ENCODE peak calls at places on chromosomes 5 and 9, in nine cellular contexts. One of them, this sample, is unnamed.

GRCh38 chr5:134127376-134127861 is 12.9 kb downstream of the TCF7 start:
- DNase-seq in A549: no peak
- DNase-seq in AG09319: no peak
- DNase-seq in fibroblast of pulmonary artery: peak; percentile 70
- DNase-seq in CD14-positive monocyte: no peak
- DNase-seq in dorsolateral prefrontal cortex: no peak
- DNase-seq in upper lobe of right lung: no peak
- DNase-seq in A673: no peak
- DNase-seq in NB4: no peak
- DNase-seq in this sample: no peak

GRCh38 chr9:137492464-137493162 is 33.5 kb upstream of the NSMF start:
- DNase-seq in A673: peak; percentile 63
- DNase-seq in fibroblast of pulmonary artery: no peak
- DNase-seq in A549: peak; percentile 58
- DNase-seq in dorsolateral prefrontal cortex: no peak
- DNase-seq in upper lobe of right lung: peak; percentile 52
- DNase-seq in CD14-positive monocyte: no peak
- DNase-seq in AG09319: no peak
- DNase-seq in NB4: peak; percentile 56
- DNase-seq in this sample: peak; percentile 58

GRCh38 chr9:130780865-130781504 is 54.1 kb upstream of the ABL1 start:
- DNase-seq in CD14-positive monocyte: no peak
- DNase-seq in dorsolateral prefrontal cortex: peak; percentile 18
- DNase-seq in upper lobe of right lung: no peak
- DNase-seq in A549: peak; percentile 88
- DNase-seq in NB4: peak; percentile 97
- DNase-seq in A673: peak; percentile 96
- DNase-seq in AG09319: peak; percentile 87
- DNase-seq in fibroblast of pulmonary artery: peak; percentile 99
- DNase-seq in this sample: no peak

GRCh38 chr5:142795246-142795645 is 25.1 kb downstream of the ARHGAP26 start:
- DNase-seq in upper lobe of right lung: no peak
- DNase-seq in dorsolateral prefrontal cortex: no peak
- DNase-seq in A549: no peak
- DNase-seq in CD14-positive monocyte: no peak
- DNase-seq in NB4: peak; percentile 62
- DNase-seq in fibroblast of pulmonary artery: no peak
- DNase-seq in A673: no peak
- DNase-seq in AG09319: no peak
- DNase-seq in this sample: no peak

GRCh38 chr5:167634432-167634831 is 657.0 kb upstream of the WWC1 start:
- DNase-seq in A549: peak; percentile 59
- DNase-seq in CD14-positive monocyte: no peak
- DNase-seq in fibroblast of pulmonary artery: peak; percentile 58
- DNase-seq in dorsolateral prefrontal cortex: no peak
- DNase-seq in NB4: no peak
- DNase-seq in AG09319: peak; percentile 8
- DNase-seq in upper lobe of right lung: no peak
- DNase-seq in A673: no peak
- DNase-seq in this sample: no peak

GRCh38 chr5:155091063-155091648 is 77.6 kb downstream of the KIF4B start:
- DNase-seq in CD14-positive monocyte: no peak
- DNase-seq in fibroblast of pulmonary artery: peak; percentile 53
- DNase-seq in A549: no peak
- DNase-seq in upper lobe of right lung: no peak
- DNase-seq in A673: peak; percentile 19
- DNase-seq in dorsolateral prefrontal cortex: no peak
- DNase-seq in AG09319: no peak
- DNase-seq in NB4: no peak
- DNase-seq in this sample: no peak

GRCh38 chr5:82351754-82352145 is 73.6 kb upstream of the RPS23 start:
- DNase-seq in upper lobe of right lung: no peak
- DNase-seq in NB4: peak; percentile 63
- DNase-seq in A673: peak; percentile 73
- DNase-seq in AG09319: no peak
- DNase-seq in dorsolateral prefrontal cortex: no peak
- DNase-seq in CD14-positive monocyte: no peak
- DNase-seq in fibroblast of pulmonary artery: peak; percentile 91
- DNase-seq in A549: peak; percentile 60
- DNase-seq in this sample: no peak

GRCh38 chr5:62577488-62577887 is 1.1 kb upstream of the LRRC70 start:
- DNase-seq in CD14-positive monocyte: no peak
- DNase-seq in A673: no peak
- DNase-seq in NB4: no peak
- DNase-seq in dorsolateral prefrontal cortex: no peak
- DNase-seq in fibroblast of pulmonary artery: no peak
- DNase-seq in upper lobe of right lung: no peak
- DNase-seq in AG09319: no peak
- DNase-seq in A549: no peak
- DNase-seq in this sample: no peak

GRCh38 chr5:126016256-126016655 is 407.0 kb upstream of the GRAMD2B start:
- DNase-seq in fibroblast of pulmonary artery: peak; percentile 31
- DNase-seq in NB4: no peak
- DNase-seq in CD14-positive monocyte: no peak
- DNase-seq in upper lobe of right lung: no peak
- DNase-seq in A549: no peak
- DNase-seq in A673: no peak
- DNase-seq in AG09319: no peak
- DNase-seq in dorsolateral prefrontal cortex: peak; percentile 54
- DNase-seq in this sample: no peak

GRCh38 chr5:56480305-56481146 is 247.4 kb upstream of the ANKRD55 start:
- DNase-seq in NB4: peak; percentile 20
- DNase-seq in AG09319: no peak
- DNase-seq in A549: no peak
- DNase-seq in dorsolateral prefrontal cortex: peak; percentile 66
- DNase-seq in A673: peak; percentile 33
- DNase-seq in fibroblast of pulmonary artery: peak; percentile 77
- DNase-seq in CD14-positive monocyte: no peak
- DNase-seq in upper lobe of right lung: peak; percentile 72
- DNase-seq in this sample: no peak

GRCh38 chr9:87503970-87504369 is 6.3 kb downstream of the DAPK1 start:
- DNase-seq in A673: no peak
- DNase-seq in dorsolateral prefrontal cortex: no peak
- DNase-seq in NB4: no peak
- DNase-seq in AG09319: no peak
- DNase-seq in upper lobe of right lung: no peak
- DNase-seq in fibroblast of pulmonary artery: no peak
- DNase-seq in CD14-positive monocyte: no peak
- DNase-seq in A549: no peak
- DNase-seq in this sample: no peak

GRCh38 chr5:156356238-156356637 is 29.3 kb downstream of the SGCD start:
- DNase-seq in upper lobe of right lung: no peak
- DNase-seq in A549: no peak
- DNase-seq in dorsolateral prefrontal cortex: no peak
- DNase-seq in AG09319: no peak
- DNase-seq in NB4: no peak
- DNase-seq in CD14-positive monocyte: no peak
- DNase-seq in fibroblast of pulmonary artery: peak; percentile 4
- DNase-seq in A673: no peak
- DNase-seq in this sample: no peak

GRCh38 chr5:110865400-110866094 is 126.7 kb downstream of the SLC25A46 start:
- DNase-seq in CD14-positive monocyte: no peak
- DNase-seq in A549: peak; percentile 34
- DNase-seq in A673: peak; percentile 56
- DNase-seq in dorsolateral prefrontal cortex: no peak
- DNase-seq in fibroblast of pulmonary artery: peak; percentile 67
- DNase-seq in AG09319: no peak
- DNase-seq in upper lobe of right lung: no peak
- DNase-seq in NB4: peak; percentile 36
- DNase-seq in this sample: no peak

GRCh38 chr9:85925493-85925892 is 15.5 kb upstream of the NAA35 start:
- DNase-seq in CD14-positive monocyte: no peak
- DNase-seq in AG09319: no peak
- DNase-seq in A549: no peak
- DNase-seq in NB4: no peak
- DNase-seq in A673: no peak
- DNase-seq in upper lobe of right lung: no peak
- DNase-seq in fibroblast of pulmonary artery: no peak
- DNase-seq in dorsolateral prefrontal cortex: no peak
- DNase-seq in this sample: no peak

GRCh38 chr9:5633243-5633642 is 4.3 kb downstream of the RIC1 start:
- DNase-seq in A549: peak; percentile 67
- DNase-seq in fibroblast of pulmonary artery: peak; percentile 54
- DNase-seq in AG09319: no peak
- DNase-seq in A673: peak; percentile 14
- DNase-seq in dorsolateral prefrontal cortex: no peak
- DNase-seq in NB4: peak; percentile 55
- DNase-seq in CD14-positive monocyte: no peak
- DNase-seq in upper lobe of right lung: no peak
- DNase-seq in this sample: no peak

GRCh38 chr5:11494340-11494739 is 409.9 kb downstream of the CTNND2 start:
- DNase-seq in fibroblast of pulmonary artery: peak; percentile 0
- DNase-seq in AG09319: no peak
- DNase-seq in upper lobe of right lung: no peak
- DNase-seq in dorsolateral prefrontal cortex: no peak
- DNase-seq in A673: no peak
- DNase-seq in CD14-positive monocyte: no peak
- DNase-seq in A549: no peak
- DNase-seq in NB4: peak; percentile 7
- DNase-seq in this sample: no peak

GRCh38 chr9:20620658-20621552 is 1.4 kb downstream of the MLLT3 start:
- DNase-seq in A673: no peak
- DNase-seq in upper lobe of right lung: peak; percentile 73
- DNase-seq in fibroblast of pulmonary artery: peak; percentile 48
- DNase-seq in CD14-positive monocyte: no peak
- DNase-seq in AG09319: no peak
- DNase-seq in NB4: peak; percentile 64
- DNase-seq in dorsolateral prefrontal cortex: peak; percentile 34
- DNase-seq in A549: peak; percentile 26
- DNase-seq in this sample: peak; percentile 67

GRCh38 chr5:54644226-54644625 is 126.7 kb downstream of the SNX18 start:
- DNase-seq in dorsolateral prefrontal cortex: no peak
- DNase-seq in A673: no peak
- DNase-seq in A549: peak; percentile 3
- DNase-seq in AG09319: peak; percentile 45
- DNase-seq in CD14-positive monocyte: no peak
- DNase-seq in fibroblast of pulmonary artery: peak; percentile 73
- DNase-seq in NB4: no peak
- DNase-seq in upper lobe of right lung: no peak
- DNase-seq in this sample: no peak

GRCh38 chr9:5631021-5631420 is 2.1 kb downstream of the RIC1 start:
- DNase-seq in A673: no peak
- DNase-seq in AG09319: no peak
- DNase-seq in A549: no peak
- DNase-seq in upper lobe of right lung: no peak
- DNase-seq in CD14-positive monocyte: no peak
- DNase-seq in fibroblast of pulmonary artery: peak; percentile 55
- DNase-seq in NB4: no peak
- DNase-seq in dorsolateral prefrontal cortex: no peak
- DNase-seq in this sample: no peak

GRCh38 chr5:158756873-158757272 is 342.8 kb downstream of the EBF1 start:
- DNase-seq in fibroblast of pulmonary artery: no peak
- DNase-seq in CD14-positive monocyte: no peak
- DNase-seq in upper lobe of right lung: no peak
- DNase-seq in dorsolateral prefrontal cortex: no peak
- DNase-seq in NB4: no peak
- DNase-seq in A673: no peak
- DNase-seq in A549: no peak
- DNase-seq in AG09319: no peak
- DNase-seq in this sample: no peak
- TF ChIP-seq CTCF in fibroblast of pulmonary artery: no peak
- TF ChIP-seq CTCF in CD14-positive monocyte: no peak
- TF ChIP-seq CTCF in upper lobe of right lung: no peak
- TF ChIP-seq CTCF in dorsolateral prefrontal cortex: no peak
- TF ChIP-seq CTCF in NB4: no peak
- TF ChIP-seq CTCF in A673: no peak
- TF ChIP-seq CTCF in A549: no peak
- TF ChIP-seq CTCF in AG09319: peak; percentile 8
- TF ChIP-seq CTCF in this sample: peak; percentile 52

DNA sequence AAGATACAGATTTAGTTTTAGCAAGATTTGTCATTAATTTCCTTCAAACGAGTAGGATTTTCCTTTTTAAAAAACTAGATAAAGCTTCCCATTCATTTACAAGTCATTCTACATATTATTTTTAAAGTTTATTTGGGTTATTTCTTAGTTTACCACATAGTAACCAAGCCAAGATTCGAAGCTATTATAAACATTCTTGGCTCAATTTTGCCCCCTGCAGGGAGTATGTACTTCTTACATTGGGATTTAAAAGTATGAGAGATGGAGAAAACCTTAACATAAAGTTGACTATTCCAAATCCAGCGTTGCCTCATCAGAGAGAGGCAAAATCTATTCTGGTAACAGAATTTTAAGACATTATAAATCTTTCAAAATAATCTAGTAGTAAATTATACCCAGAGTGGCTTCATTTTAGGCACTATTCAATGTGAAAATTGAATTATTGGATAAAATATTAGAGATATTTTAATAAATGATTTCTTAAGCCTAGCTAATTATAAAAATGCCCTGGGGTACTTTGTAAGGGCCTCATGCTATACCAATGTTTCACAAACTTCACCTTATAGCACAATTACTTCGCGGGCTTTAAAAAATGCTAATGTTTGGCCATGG is 39.1 kb downstream of the FBN2 start:
- DNase-seq in AG09319: peak; percentile 16
- DNase-seq in NB4: peak; percentile 53
- DNase-seq in upper lobe of right lung: no peak
- DNase-seq in fibroblast of pulmonary artery: peak; percentile 88
- DNase-seq in A673: peak; percentile 55
- DNase-seq in CD14-positive monocyte: no peak
- DNase-seq in dorsolateral prefrontal cortex: no peak
- DNase-seq in A549: peak; percentile 61
- DNase-seq in this sample: no peak
- TF ChIP-seq CTCF in AG09319: peak; percentile 35
- TF ChIP-seq CTCF in NB4: peak; percentile 14
- TF ChIP-seq CTCF in upper lobe of right lung: peak; percentile 51
- TF ChIP-seq CTCF in fibroblast of pulmonary artery: peak; percentile 56
- TF ChIP-seq CTCF in A673: peak; percentile 47
- TF ChIP-seq CTCF in CD14-positive monocyte: peak; percentile 53
- TF ChIP-seq CTCF in dorsolateral prefrontal cortex: peak; percentile 68
- TF ChIP-seq CTCF in A549: peak; percentile 59
- TF ChIP-seq CTCF in this sample: peak; percentile 85

DNA sequence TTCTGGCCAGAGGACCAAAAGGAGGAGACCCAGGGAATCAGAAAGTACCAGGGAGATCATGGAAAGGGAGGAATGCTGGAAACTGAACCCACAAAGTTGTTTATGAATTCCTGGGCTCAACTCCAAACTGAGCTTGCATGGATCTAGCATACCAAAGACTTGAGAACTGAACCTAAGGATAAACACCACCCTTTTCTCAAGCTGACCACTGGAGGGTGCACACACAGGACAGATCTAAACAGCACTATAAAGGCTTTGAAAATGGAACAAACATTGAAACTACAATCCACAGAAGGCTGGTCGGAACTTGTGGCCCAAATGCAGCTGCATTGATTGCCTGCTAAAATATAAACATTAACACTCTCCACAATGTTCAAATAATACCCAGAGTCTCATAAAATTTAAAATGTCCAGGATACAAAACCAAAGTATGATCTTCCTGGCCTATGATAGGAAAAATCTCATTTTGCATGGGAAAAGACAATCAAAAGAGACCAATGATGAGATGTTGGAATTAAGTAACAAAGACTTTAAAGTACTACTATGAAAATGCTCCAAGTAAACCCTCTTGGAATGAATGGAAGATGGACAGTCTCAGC is 15.6 kb upstream of the IRF1 start:
- DNase-seq in dorsolateral prefrontal cortex: no peak
- DNase-seq in CD14-positive monocyte: no peak
- DNase-seq in NB4: peak; percentile 64
- DNase-seq in upper lobe of right lung: no peak
- DNase-seq in AG09319: peak; percentile 93
- DNase-seq in A549: peak; percentile 64
- DNase-seq in fibroblast of pulmonary artery: peak; percentile 91
- DNase-seq in A673: peak; percentile 54
- DNase-seq in this sample: no peak
- TF ChIP-seq CTCF in dorsolateral prefrontal cortex: peak; percentile 69
- TF ChIP-seq CTCF in CD14-positive monocyte: peak; percentile 51
- TF ChIP-seq CTCF in NB4: peak; percentile 80
- TF ChIP-seq CTCF in upper lobe of right lung: peak; percentile 58
- TF ChIP-seq CTCF in AG09319: peak; percentile 77
- TF ChIP-seq CTCF in A549: peak; percentile 48
- TF ChIP-seq CTCF in fibroblast of pulmonary artery: peak; percentile 81
- TF ChIP-seq CTCF in A673: peak; percentile 64
- TF ChIP-seq CTCF in this sample: peak; percentile 82

GRCh38 chr5:41924872-41925554 is at the start of gene FBXO4:
- DNase-seq in fibroblast of pulmonary artery: peak; percentile 82
- DNase-seq in A549: peak; percentile 84
- DNase-seq in upper lobe of right lung: peak; percentile 95
- DNase-seq in dorsolateral prefrontal cortex: peak; percentile 80
- DNase-seq in NB4: peak; percentile 88
- DNase-seq in A673: peak; percentile 90
- DNase-seq in AG09319: peak; percentile 66
- DNase-seq in CD14-positive monocyte: peak; percentile 83
- DNase-seq in this sample: peak; percentile 94
- TF ChIP-seq CTCF in fibroblast of pulmonary artery: peak; percentile 56
- TF ChIP-seq CTCF in A549: peak; percentile 55
- TF ChIP-seq CTCF in upper lobe of right lung: peak; percentile 67
- TF ChIP-seq CTCF in dorsolateral prefrontal cortex: peak; percentile 75
- TF ChIP-seq CTCF in NB4: peak; percentile 54
- TF ChIP-seq CTCF in A673: peak; percentile 81
- TF ChIP-seq CTCF in AG09319: peak; percentile 58
- TF ChIP-seq CTCF in CD14-positive monocyte: peak; percentile 67
- TF ChIP-seq CTCF in this sample: peak; percentile 78

This sample was measured in chondrocyte.